ENCODE peak calls at places on chromosomes 2 and 18, in six cellular contexts. H is dermis blood vessel endothelial cell, S is amniotic stem cell, O is nucleus accumbens, Y is HT-29, D is HTR-8/SVneo. R is an unnamed sample.

GRCh38 chr18:48924621-48925601 is 25.9 kb downstream of the SMAD7 start:
- DNase-seq in Y (no peak), O (no peak), H (no peak), S (no peak), D (no peak), R (no peak)

GRCh38 chr2:172210599-172210998 is 107.9 kb upstream of the DLX2 start:
- DNase-seq in Y (no peak), O (no peak), H (no peak), S (no peak), D (no peak), R (no peak)

GRCh38 chr2:218152777-218153176 is 14.0 kb downstream of the CXCR1 start:
- DNase-seq in O (peak; percentile 39), D (no peak), Y (no peak), H (no peak), S (no peak), R (no peak)

GRCh38 chr2:98454500-98455235 is 10.0 kb downstream of the INPP4A start:
- DNase-seq in Y (peak; percentile 23), S (no peak), O (no peak), H (peak; percentile 59), D (peak; percentile 73), R (no peak)

GRCh38 chr2:206213514-206213845 is 53.8 kb downstream of the EEF1B2 start:
- DNase-seq in D (no peak), O (no peak), S (no peak), Y (no peak), H (no peak), R (no peak)

GRCh38 chr2:105934467-105934866 is 189.8 kb downstream of the NCK2 start:
- DNase-seq in O (no peak), S (no peak), D (no peak), Y (no peak), H (no peak), R (no peak)

GRCh38 chr2:200357845-200358244 is 51.4 kb downstream of the SPATS2L start:
- DNase-seq in Y (no peak), H (no peak), O (no peak), D (no peak), S (no peak), R (no peak)

GRCh38 chr2:219918929-219919328 is 291.5 kb downstream of the SLC4A3 start:
- DNase-seq in S (no peak), H (no peak), O (no peak), Y (no peak), D (no peak), R (no peak)

GRCh38 chr2:198880421-198880820 is 577.3 kb downstream of the SATB2 start:
- DNase-seq in S (no peak), O (no peak), H (no peak), Y (no peak), D (no peak), R (no peak)

GRCh38 chr18:69674921-69675405 is 272.7 kb downstream of the CD226 start:
- DNase-seq in D (no peak), S (no peak), O (no peak), Y (no peak), H (no peak), R (no peak)

GRCh38 chr2:25342372-25343186 is 854 bp upstream of the DNMT3A start:
- DNase-seq in H (peak; percentile 93), Y (peak; percentile 71), D (peak; percentile 87), O (peak; percentile 82), S (peak; percentile 44), R (peak; percentile 50)

GRCh38 chr2:115294999-115295398 is 852.6 kb downstream of the DPP10 start:
- DNase-seq in O (no peak), S (no peak), D (no peak), Y (no peak), H (no peak), R (no peak)

R was measured in substantia nigra.